ENCODE peak calls at places on chromosomes 12 and 14, in ten cellular contexts. M is body of pancreas; O is neuronal stem cell; C is stomach; R is PC-3; U is CD8-positive, alpha-beta T cell; V is pancreas; N is A549; F is CD8-positive, alpha-beta memory T cell; P is SK-N-SH. T is an unnamed sample. For H3K4me1, the result is how much of the 10 kb centered on the place peaks cover.

GRCh38 chr12:56645201-56645716 is 525 bp downstream of the ATP5F1B start:
- DNase-seq in N (no peak), P (peak), F (no peak), O (no peak), V (no peak), U (no peak), R (no peak), M (peak), C (no peak), T (peak)

GRCh38 chr12:25276199-25276937 is 25.6 kb upstream of the KRAS start:
- DNase-seq in V (no peak), C (peak), U (no peak), N (peak), F (no peak), P (peak), R (peak), M (peak), O (no peak), T (no peak)

GRCh38 chr14:37584211-37585100 is 10.6 kb downstream of the FOXA1 start:
- DNase-seq in U (no peak), C (peak), N (no peak), P (no peak), V (peak), O (no peak), F (no peak), M (no peak), R (peak), T (no peak)

GRCh38 chr12:105993766-105994165 is 145.0 kb downstream of the NUAK1 start:
- DNase-seq in C (no peak), P (no peak), N (no peak), R (no peak), O (no peak), U (no peak), F (no peak), V (no peak), M (no peak), T (no peak)

GRCh38 chr14:73879027-73879426 is 7.6 kb upstream of the ZNF410 start:
- DNase-seq in M (no peak), R (no peak), C (no peak), P (no peak), O (no peak), N (no peak), V (no peak), U (no peak), F (no peak), T (no peak)

GRCh38 chr12:107748472-107748871 is 12.5 kb downstream of the PRDM4 start:
- DNase-seq in V (no peak), C (no peak), N (no peak), R (peak), O (no peak), M (no peak), P (no peak), F (no peak), U (no peak), T (no peak)

GRCh38 chr14:102154121-102154520 is 14.4 kb downstream of the WDR20 start:
- DNase-seq in R (no peak), U (no peak), N (no peak), C (no peak), O (no peak), V (no peak), F (no peak), P (no peak), M (no peak), T (no peak)

GRCh38 chr12:68794653-68795253 is 13.2 kb upstream of the MDM2 start:
- DNase-seq in O (no peak), M (no peak), C (no peak), V (no peak), N (no peak), F (no peak), U (no peak), R (peak), P (no peak), T (no peak)

GRCh38 chr14:37257651-37258050 is 59.9 kb downstream of the MIPOL1 start:
- DNase-seq in N (no peak), O (no peak), C (no peak), M (no peak), R (peak), U (no peak), V (no peak), F (no peak), P (no peak), T (no peak)

GRCh38 chr14:101600891-101601602 is 39.8 kb downstream of the DIO3 start:
- DNase-seq in M (no peak), R (no peak), N (no peak), P (no peak), F (no peak), C (no peak), U (no peak), O (no peak), V (no peak), T (peak)

GRCh38 chr12:115049617-115050016 is 365.6 kb upstream of the TBX3 start:
- DNase-seq in C (no peak), V (no peak), R (peak), P (no peak), O (no peak), U (no peak), F (no peak), M (no peak), N (no peak), T (no peak)

GRCh38 chr12:118983147-118983824 is 1.9 kb downstream of the SRRM4 start:
- DNase-seq in P (peak), U (no peak), M (no peak), N (no peak), F (no peak), R (no peak), C (no peak), V (no peak), O (no peak), T (no peak)

GRCh38 chr14:87864356-87865230 is 128.4 kb downstream of the GALC start:
- DNase-seq in M (no peak), R (no peak), O (no peak), N (no peak), F (no peak), P (no peak), V (no peak), U (no peak), C (no peak), T (no peak)

GRCh38 chr12:52244615-52244994 is 11.6 kb downstream of the KRT7 start:
- DNase-seq in F (no peak), U (no peak), R (peak), P (peak), N (peak), M (no peak), C (no peak), O (no peak), V (no peak), T (peak)

GRCh38 chr12:119409043-119409442 is 74.5 kb downstream of the CCDC60 start:
- DNase-seq in V (no peak), P (no peak), R (no peak), N (no peak), M (no peak), U (no peak), F (no peak), C (no peak), O (no peak), T (no peak)

GRCh38 chr14:100526057-100526456 is 61.2 kb downstream of the BEGAIN start:
- DNase-seq in R (no peak), N (no peak), C (no peak), M (no peak), F (no peak), P (no peak), O (no peak), U (no peak), V (peak), T (peak)

GRCh38 chr14:56498112-56498511 is 81.5 kb upstream of the TMEM260 start:
- DNase-seq in N (no peak), V (no peak), F (no peak), C (no peak), M (no peak), U (no peak), R (no peak), P (no peak), O (no peak), T (no peak)

GRCh38 chr12:22665476-22665875 is 40.5 kb downstream of the ETNK1 start:
- DNase-seq in M (no peak), F (no peak), C (no peak), U (no peak), O (no peak), P (no peak), N (no peak), V (no peak), R (no peak), T (no peak)

GRCh38 chr14:74035556-74035955 is 16.4 kb downstream of the BBOF1 start:
- DNase-seq in U (no peak), N (no peak), V (no peak), R (peak), O (no peak), C (no peak), M (no peak), F (no peak), P (no peak), T (no peak)

GRCh38 chr14:20848316-20848954 is 42.8 kb upstream of the RNASE3 start:
- DNase-seq in P (no peak), M (peak), N (peak), C (no peak), O (no peak), U (no peak), F (no peak), R (peak), V (no peak), T (no peak)

GRCh38 chr12:75137896-75138295 is 71.7 kb downstream of the KCNC2 start:
- DNase-seq in O (no peak), R (no peak), M (no peak), N (no peak), F (no peak), U (no peak), P (no peak), C (no peak), V (no peak), T (no peak)

GRCh38 chr12:132428872-132429121 is 61.2 kb upstream of the FBRSL1 start:
- DNase-seq in U (no peak), V (no peak), F (no peak), P (no peak), R (no peak), C (peak), O (no peak), M (no peak), N (no peak), T (no peak)

GRCh38 chr14:65866906-65867305 is 454.4 kb downstream of the FUT8 start:
- DNase-seq in F (no peak), R (no peak), O (no peak), M (no peak), P (no peak), N (no peak), U (no peak), C (no peak), V (no peak), T (no peak)

GRCh38 chr12:119088917-119089667 is 89.6 kb upstream of the HSPB8 start:
- DNase-seq in M (no peak), O (peak), R (no peak), F (no peak), V (no peak), P (no peak), U (no peak), N (no peak), C (no peak), T (no peak)

GRCh38 chr14:29810657-29811056 is 117.0 kb downstream of the PRKD1 start:
- DNase-seq in V (no peak), U (no peak), M (peak), C (peak), F (no peak), R (peak), O (no peak), P (no peak), N (no peak), T (no peak)

GRCh38 chr14:72924332-72924731 is 1.9 kb upstream of the DCAF4 start:
- DNase-seq in R (peak), P (peak), M (peak), N (peak), U (no peak), O (no peak), F (no peak), V (peak), C (peak), T (no peak)

GRCh38 chr14:91573528-91573893 is 63.4 kb upstream of the PPP4R3A start:
- DNase-seq in R (no peak), O (no peak), P (no peak), F (no peak), U (no peak), M (no peak), C (no peak), N (no peak), V (no peak), T (no peak)

GRCh38 chr14:104531421-104532190 is 48.0 kb upstream of the C14orf180 start:
- DNase-seq in U (no peak), V (no peak), P (no peak), F (no peak), C (no peak), O (no peak), N (no peak), M (no peak), R (no peak), T (no peak)

GRCh38 chr14:24959791-24960331 is 90.1 kb downstream of the STXBP6 start:
- DNase-seq in P (no peak), R (no peak), U (no peak), C (no peak), F (no peak), V (no peak), M (no peak), O (no peak), N (no peak), T (no peak)

GRCh38 chr12:122318607-122319311 is 52.5 kb upstream of the VPS33A start:
- DNase-seq in R (peak), M (peak), P (no peak), F (no peak), V (no peak), N (peak), C (no peak), O (no peak), U (no peak), T (no peak)

GRCh38 chr14:50310445-50310844 is 1.6 kb downstream of the L2HGDH start:
- DNase-seq in M (no peak), V (no peak), O (no peak), F (no peak), P (no peak), U (no peak), R (no peak), N (no peak), C (no peak), T (no peak)

GRCh38 chr12:123912415-123913385 is 59.9 kb downstream of the CCDC92 start:
- DNase-seq in U (no peak), N (peak), V (no peak), P (peak), F (no peak), R (no peak), M (no peak), O (no peak), C (no peak), T (peak)

GRCh38 chr14:36022765-36023415 is 153.6 kb downstream of the PTCSC3 start:
- DNase-seq in M (no peak), R (no peak), C (no peak), N (no peak), O (no peak), P (no peak), F (no peak), U (no peak), V (no peak), T (no peak)

GRCh38 chr12:80186727-80187217 is 87.4 kb downstream of the OTOGL start:
- DNase-seq in P (peak), M (peak), R (peak), F (peak), N (peak), V (no peak), U (no peak), C (peak), O (peak), T (no peak)

DNA sequence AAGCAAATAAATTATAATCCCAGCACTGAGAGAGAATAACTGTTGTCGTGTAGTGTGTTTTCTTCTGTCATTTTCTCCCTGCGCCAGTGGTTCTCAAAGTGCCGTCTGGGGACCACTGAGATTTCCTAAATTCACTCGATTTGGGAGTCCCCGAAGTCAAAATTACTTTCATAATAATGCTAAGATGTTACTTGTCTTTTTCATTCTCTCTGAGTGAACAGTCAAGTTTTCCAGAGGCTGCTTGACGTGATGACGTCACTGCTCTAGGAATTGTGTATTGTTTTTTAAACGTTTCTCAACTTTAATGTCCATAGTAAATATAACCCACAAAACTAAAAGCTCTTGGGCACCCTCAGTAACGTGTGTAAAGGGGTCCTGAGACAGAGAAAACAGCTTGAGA is 796 bp upstream of the POP5 start:
- DNase-seq in C (no peak), V (no peak), R (peak), M (no peak), O (no peak), U (no peak), P (no peak), F (no peak), N (no peak), T (no peak)
- H3K4me3 ChIP-seq in C (peak), V (peak), R (peak), M (no peak), O (peak), U (peak), P (peak), F (peak), N (peak), T (peak)

GRCh38 chr12:104877107-104877705 is 80.9 kb downstream of the SLC41A2 start:
- DNase-seq in C (peak), R (peak), F (peak), P (peak), O (no peak), N (peak), V (no peak), U (peak), M (peak), T (no peak)
- H3K4me1 ChIP-seq in C (under half), R (under half), F (under half), P (under half), O (under half), N (under half), V (under half), U (under half), M (under half), T (under half)

DNA sequence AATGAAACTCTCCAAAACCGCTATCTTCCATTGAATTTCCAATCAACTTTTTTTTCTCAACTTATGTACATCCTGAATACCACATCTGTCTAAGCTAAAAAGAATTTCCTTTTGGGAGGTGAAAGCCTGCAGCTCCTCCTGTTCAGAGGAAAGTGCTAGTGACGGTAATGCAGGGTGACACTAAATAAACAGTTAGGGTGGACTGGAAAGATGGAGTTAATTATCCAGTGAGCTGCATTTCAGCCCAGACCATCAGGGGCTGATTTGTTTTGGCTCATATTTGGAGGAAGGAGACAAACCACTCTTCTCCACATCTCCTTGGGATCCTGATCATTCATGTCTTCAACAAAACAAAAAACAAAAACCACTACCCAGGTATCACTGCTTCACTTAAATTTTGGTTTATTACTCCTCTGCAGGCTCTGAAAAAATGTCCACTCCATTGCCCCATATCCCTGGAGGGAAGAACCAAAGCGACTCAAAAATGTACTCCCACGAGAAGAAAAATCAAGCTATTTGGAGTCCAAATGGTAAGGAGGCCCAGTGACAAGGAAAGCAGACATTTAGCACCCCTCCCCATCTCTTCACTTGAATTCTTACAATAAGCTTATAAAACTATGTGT is 5.1 kb upstream of the SIX1 start:
- DNase-seq in F (no peak), M (no peak), R (peak), C (no peak), P (peak), V (no peak), U (no peak), N (no peak), O (peak), T (no peak)
- H3K4me3 ChIP-seq in F (no peak), M (no peak), R (no peak), C (no peak), P (peak), V (no peak), U (no peak), N (no peak), O (no peak), T (no peak)

GRCh38 chr14:52553002-52553670 is 500 bp downstream of the GPR137C start:
- DNase-seq in N (no peak), M (peak), O (no peak), P (no peak), V (peak), R (peak), C (peak), F (peak), U (peak), T (peak)

GRCh38 chr14:52551696-52552062 is 626 bp downstream of the TXNDC16 start:
- DNase-seq in M (peak), O (peak), R (peak), U (no peak), V (no peak), C (no peak), F (no peak), P (peak), N (peak), T (no peak)

GRCh38 chr14:52551205-52551604 is 1.1 kb downstream of the TXNDC16 start:
- DNase-seq in U (no peak), R (no peak), M (no peak), V (no peak), F (no peak), C (no peak), P (no peak), N (no peak), O (no peak), T (no peak)

GRCh38 chr14:52552063-52552988 is at the start of the genes GPR137C and TXNDC16:
- DNase-seq in P (peak), O (peak), U (peak), R (peak), C (peak), M (peak), F (peak), N (peak), V (peak), T (peak)

GRCh38 chr14:52550661-52551060 is 1.6 kb downstream of the TXNDC16 start:
- DNase-seq in R (no peak), F (no peak), P (no peak), V (no peak), C (no peak), N (no peak), O (no peak), U (no peak), M (no peak), T (no peak)
- H3K4me1 ChIP-seq in R (under half), F (under half), P (under half), V (under half), C (under half), N (under half), O (under half), U (under half), M (under half), T (under half)

GRCh38 chr12:49984476-49984890 is 11.7 kb downstream of the AQP6 start:
- DNase-seq in F (no peak), U (no peak), N (no peak), M (no peak), R (no peak), V (no peak), C (no peak), P (no peak), O (no peak), T (no peak)
- H3K4me3 ChIP-seq in F (no peak), U (no peak), N (no peak), M (no peak), R (no peak), V (no peak), C (no peak), P (no peak), O (no peak), T (no peak)

DNA sequence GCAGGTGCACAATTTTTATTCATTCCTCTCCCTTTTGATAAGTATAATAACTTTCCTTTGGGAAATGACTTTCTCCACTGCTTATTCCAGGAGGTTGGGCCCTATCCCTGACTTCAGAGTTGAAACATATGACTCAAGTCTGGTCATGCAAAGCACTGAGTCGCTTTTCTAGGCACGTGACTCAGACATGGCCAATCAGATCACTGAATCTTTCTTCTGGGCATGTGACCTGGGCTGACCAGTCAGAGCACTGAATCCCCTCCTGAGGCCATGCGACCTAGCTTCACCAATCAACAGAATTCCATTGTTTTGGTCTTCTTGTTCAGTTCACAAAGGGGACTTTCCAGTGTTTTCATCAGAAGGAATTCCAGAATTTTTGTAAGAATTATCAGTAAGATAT is 377.1 kb upstream of the KITLG start:
- DNase-seq in O (no peak), C (no peak), U (no peak), F (no peak), P (no peak), R (peak), M (no peak), N (no peak), V (no peak), T (no peak)
- H3K4me1 ChIP-seq in O (under half), C (under half), U (under half), F (under half), P (under half), R (under half), M (under half), N (under half), V (under half), T (under half)